ENCODE peak calls at places on chromosomes 7 and 10, in ten cellular contexts. N, X, L, F, H, D, V, P, U and J are unnamed samples.

GRCh38 chr7:151485006-151485732 is 34.5 kb downstream of the RHEB start:
- DNase-seq in N (no peak), X (peak), L (peak), F (peak), H (no peak), D (peak), V (no peak), P (no peak), U (no peak), J (no peak)

GRCh38 chr10:48573045-48573444 is 31.8 kb downstream of the ARHGAP22 start:
- DNase-seq in N (no peak), X (no peak), L (no peak), F (no peak), H (no peak), D (no peak), V (no peak), P (no peak), U (no peak), J (no peak)

GRCh38 chr10:101960879-101961395 is 95.0 kb downstream of the ARMH3 start:
- DNase-seq in N (no peak), X (no peak), L (no peak), F (no peak), H (no peak), D (no peak), V (no peak), P (no peak), U (no peak), J (no peak)

GRCh38 chr10:75398630-75399460 is 2.7 kb downstream of the ZNF503 start:
- DNase-seq in N (no peak), X (no peak), L (no peak), F (peak), H (peak), D (no peak), V (no peak), P (no peak), U (peak), J (no peak)

GRCh38 chr10:34689053-34689452 is 126.0 kb downstream of the PARD3 start:
- DNase-seq in N (no peak), X (peak), L (peak), F (peak), H (no peak), D (peak), V (no peak), P (no peak), U (no peak), J (no peak)

GRCh38 chr7:11959121-11959520 is 127.1 kb upstream of the THSD7A start:
- DNase-seq in N (no peak), X (no peak), L (no peak), F (no peak), H (no peak), D (no peak), V (no peak), P (no peak), U (no peak), J (no peak)

GRCh38 chr7:105775580-105775979 is 100.8 kb downstream of the ATXN7L1 start:
- DNase-seq in N (no peak), X (no peak), L (no peak), F (no peak), H (no peak), D (no peak), V (no peak), P (no peak), U (no peak), J (no peak)

GRCh38 chr7:74234549-74234948 is 19.6 kb downstream of the RFC2 start:
- DNase-seq in N (no peak), X (no peak), L (no peak), F (no peak), H (no peak), D (no peak), V (no peak), P (no peak), U (no peak), J (no peak)

GRCh38 chr7:104967595-104967994 is 46.4 kb upstream of the KMT2E start:
- DNase-seq in N (no peak), X (peak), L (no peak), F (no peak), H (no peak), D (peak), V (no peak), P (no peak), U (no peak), J (no peak)

GRCh38 chr10:109450702-109451101 is 472.6 kb downstream of the XPNPEP1 start:
- DNase-seq in N (no peak), X (no peak), L (no peak), F (no peak), H (no peak), D (no peak), V (no peak), P (no peak), U (no peak), J (no peak)

GRCh38 chr10:109454691-109455090 is 468.6 kb downstream of the XPNPEP1 start:
- DNase-seq in N (no peak), X (no peak), L (no peak), F (no peak), H (no peak), D (no peak), V (no peak), P (no peak), U (no peak), J (no peak)

GRCh38 chr10:109456566-109457361 is 466.5 kb downstream of the XPNPEP1 start:
- DNase-seq in N (no peak), X (no peak), L (no peak), F (no peak), H (no peak), D (no peak), V (no peak), P (no peak), U (no peak), J (no peak)

GRCh38 chr10:109451879-109452278 is 471.4 kb downstream of the XPNPEP1 start:
- DNase-seq in N (no peak), X (no peak), L (no peak), F (no peak), H (no peak), D (no peak), V (no peak), P (no peak), U (no peak), J (no peak)
- TF ChIP-seq CTCF in N (no peak), X (no peak), L (no peak), F (no peak), H (no peak), D (no peak), V (no peak), P (no peak), U (no peak), J (no peak)

GRCh38 chr7:17557305-17557704 is 258.9 kb downstream of the AHR start:
- DNase-seq in N (no peak), X (peak), L (no peak), F (no peak), H (no peak), D (peak), V (no peak), P (no peak), U (no peak), J (no peak)
- TF ChIP-seq CTCF in N (no peak), X (no peak), L (no peak), F (no peak), H (no peak), D (no peak), V (no peak), P (no peak), U (no peak), J (no peak)

GRCh38 chr10:1420663-1421362 is 316.5 kb downstream of the ADARB2 start:
- DNase-seq in N (peak), X (no peak), L (peak), F (peak), H (peak), D (no peak), V (no peak), P (no peak), U (peak), J (peak)
- TF ChIP-seq CTCF in N (peak), X (no peak), L (peak), F (peak), H (peak), D (peak), V (peak), P (peak), U (no peak), J (peak)

GRCh38 chr10:130742936-130743675 is 568.4 kb downstream of the TCERG1L start:
- DNase-seq in N (no peak), X (no peak), L (no peak), F (no peak), H (no peak), D (no peak), V (no peak), P (no peak), U (no peak), J (no peak)
- TF ChIP-seq CTCF in N (no peak), X (no peak), L (no peak), F (no peak), H (no peak), D (no peak), V (no peak), P (no peak), U (no peak), J (no peak)

GRCh38 chr10:13998090-13998838 is 332.5 kb downstream of the FRMD4A start:
- DNase-seq in N (no peak), X (no peak), L (no peak), F (no peak), H (no peak), D (peak), V (no peak), P (no peak), U (no peak), J (no peak)

GRCh38 chr10:13997650-13998049 is 333.1 kb downstream of the FRMD4A start:
- DNase-seq in N (no peak), X (no peak), L (no peak), F (no peak), H (no peak), D (no peak), V (no peak), P (no peak), U (no peak), J (no peak)

GRCh38 chr10:13993169-13993568 is 337.6 kb downstream of the FRMD4A start:
- DNase-seq in N (no peak), X (peak), L (peak), F (peak), H (peak), D (peak), V (peak), P (no peak), U (peak), J (no peak)

GRCh38 chr10:13993634-13994033 is 337.1 kb downstream of the FRMD4A start:
- DNase-seq in N (no peak), X (no peak), L (no peak), F (no peak), H (no peak), D (no peak), V (no peak), P (no peak), U (no peak), J (no peak)

GRCh38 chr10:13994932-13995331 is 335.8 kb downstream of the FRMD4A start:
- DNase-seq in N (no peak), X (no peak), L (no peak), F (no peak), H (no peak), D (no peak), V (no peak), P (no peak), U (no peak), J (no peak)
- TF ChIP-seq CTCF in N (no peak), X (no peak), L (no peak), F (no peak), H (no peak), D (no peak), V (no peak), P (no peak), U (no peak), J (no peak)